ENCODE peak calls at places on chromosomes 6 and 20, in ten cellular contexts. One of them, this sample, is unnamed.

GRCh38 chr20:426564-426963 is 18.5 kb downstream of the RBCK1 start:
- DNase-seq in amygdala: no peak
- DNase-seq in heart left ventricle: no peak
- DNase-seq in NCI-H2081 treated with DMSO at 0.1 percent for 48 hours: no peak
- DNase-seq in HEK293T: no peak
- DNase-seq in endothelial cell: no peak
- DNase-seq in stimulated activated CD4-positive, alpha-beta T cell treated with anti-CD3 and anti-CD28 coated beads, Interleukin-4, amount 100 ng/mL, for 48 hours: no peak
- DNase-seq in naive thymus-derived CD8-positive, alpha-beta T cell: no peak
- DNase-seq in NCI-H1436: no peak
- DNase-seq in activated B cell treated with CpG ODN at 0.5 μM for 24 hours: no peak
- DNase-seq in this sample: no peak

GRCh38 chr20:62323980-62324906 is 21.4 kb downstream of the ADRM1 start:
- DNase-seq in amygdala: no peak
- DNase-seq in stimulated activated CD4-positive, alpha-beta T cell treated with anti-CD3 and anti-CD28 coated beads, Interleukin-4, amount 100 ng/mL, for 48 hours: no peak
- DNase-seq in endothelial cell: no peak
- DNase-seq in heart left ventricle: no peak
- DNase-seq in naive thymus-derived CD8-positive, alpha-beta T cell: peak
- DNase-seq in NCI-H1436: no peak
- DNase-seq in activated B cell treated with CpG ODN at 0.5 μM for 24 hours: no peak
- DNase-seq in NCI-H2081 treated with DMSO at 0.1 percent for 48 hours: no peak
- DNase-seq in HEK293T: no peak
- DNase-seq in this sample: no peak

GRCh38 chr20:63273635-63274380 is 1.2 kb downstream of the ARFGAP1 start:
- DNase-seq in stimulated activated CD4-positive, alpha-beta T cell treated with anti-CD3 and anti-CD28 coated beads, Interleukin-4, amount 100 ng/mL, for 48 hours: no peak
- DNase-seq in endothelial cell: no peak
- DNase-seq in activated B cell treated with CpG ODN at 0.5 μM for 24 hours: no peak
- DNase-seq in naive thymus-derived CD8-positive, alpha-beta T cell: no peak
- DNase-seq in HEK293T: no peak
- DNase-seq in NCI-H2081 treated with DMSO at 0.1 percent for 48 hours: no peak
- DNase-seq in amygdala: no peak
- DNase-seq in heart left ventricle: no peak
- DNase-seq in NCI-H1436: no peak
- DNase-seq in this sample: no peak

GRCh38 chr6:168095171-168095691 is 16.2 kb upstream of the FRMD1 start:
- DNase-seq in activated B cell treated with CpG ODN at 0.5 μM for 24 hours: no peak
- DNase-seq in naive thymus-derived CD8-positive, alpha-beta T cell: no peak
- DNase-seq in amygdala: no peak
- DNase-seq in heart left ventricle: no peak
- DNase-seq in NCI-H1436: no peak
- DNase-seq in NCI-H2081 treated with DMSO at 0.1 percent for 48 hours: no peak
- DNase-seq in stimulated activated CD4-positive, alpha-beta T cell treated with anti-CD3 and anti-CD28 coated beads, Interleukin-4, amount 100 ng/mL, for 48 hours: no peak
- DNase-seq in endothelial cell: no peak
- DNase-seq in HEK293T: no peak
- DNase-seq in this sample: no peak

GRCh38 chr20:47117325-47117724 is 222.7 kb downstream of the EYA2 start:
- DNase-seq in endothelial cell: no peak
- DNase-seq in amygdala: no peak
- DNase-seq in NCI-H2081 treated with DMSO at 0.1 percent for 48 hours: no peak
- DNase-seq in NCI-H1436: no peak
- DNase-seq in HEK293T: no peak
- DNase-seq in stimulated activated CD4-positive, alpha-beta T cell treated with anti-CD3 and anti-CD28 coated beads, Interleukin-4, amount 100 ng/mL, for 48 hours: no peak
- DNase-seq in activated B cell treated with CpG ODN at 0.5 μM for 24 hours: no peak
- DNase-seq in naive thymus-derived CD8-positive, alpha-beta T cell: no peak
- DNase-seq in heart left ventricle: no peak
- DNase-seq in this sample: no peak

GRCh38 chr6:146028250-146028789 is 542 bp upstream of the GRM1 start:
- DNase-seq in heart left ventricle: peak
- DNase-seq in amygdala: no peak
- DNase-seq in HEK293T: peak
- DNase-seq in endothelial cell: peak
- DNase-seq in NCI-H2081 treated with DMSO at 0.1 percent for 48 hours: no peak
- DNase-seq in naive thymus-derived CD8-positive, alpha-beta T cell: peak
- DNase-seq in stimulated activated CD4-positive, alpha-beta T cell treated with anti-CD3 and anti-CD28 coated beads, Interleukin-4, amount 100 ng/mL, for 48 hours: peak
- DNase-seq in NCI-H1436: no peak
- DNase-seq in activated B cell treated with CpG ODN at 0.5 μM for 24 hours: peak
- DNase-seq in this sample: no peak

GRCh38 chr6:31622678-31623077 is 2.2 kb downstream of the PRRC2A start:
- DNase-seq in NCI-H1436: no peak
- DNase-seq in amygdala: no peak
- DNase-seq in stimulated activated CD4-positive, alpha-beta T cell treated with anti-CD3 and anti-CD28 coated beads, Interleukin-4, amount 100 ng/mL, for 48 hours: no peak
- DNase-seq in heart left ventricle: no peak
- DNase-seq in NCI-H2081 treated with DMSO at 0.1 percent for 48 hours: no peak
- DNase-seq in HEK293T: no peak
- DNase-seq in endothelial cell: no peak
- DNase-seq in naive thymus-derived CD8-positive, alpha-beta T cell: no peak
- DNase-seq in activated B cell treated with CpG ODN at 0.5 μM for 24 hours: no peak
- DNase-seq in this sample: no peak

GRCh38 chr6:31791324-31792089 is 4.0 kb downstream of the VARS1 start:
- DNase-seq in amygdala: peak
- DNase-seq in heart left ventricle: no peak
- DNase-seq in naive thymus-derived CD8-positive, alpha-beta T cell: no peak
- DNase-seq in HEK293T: peak
- DNase-seq in activated B cell treated with CpG ODN at 0.5 μM for 24 hours: no peak
- DNase-seq in NCI-H2081 treated with DMSO at 0.1 percent for 48 hours: no peak
- DNase-seq in stimulated activated CD4-positive, alpha-beta T cell treated with anti-CD3 and anti-CD28 coated beads, Interleukin-4, amount 100 ng/mL, for 48 hours: no peak
- DNase-seq in NCI-H1436: peak
- DNase-seq in endothelial cell: peak
- DNase-seq in this sample: no peak

GRCh38 chr6:144657691-144658090 is 372.6 kb downstream of the UTRN start:
- DNase-seq in NCI-H1436: no peak
- DNase-seq in endothelial cell: no peak
- DNase-seq in stimulated activated CD4-positive, alpha-beta T cell treated with anti-CD3 and anti-CD28 coated beads, Interleukin-4, amount 100 ng/mL, for 48 hours: no peak
- DNase-seq in amygdala: no peak
- DNase-seq in HEK293T: peak
- DNase-seq in naive thymus-derived CD8-positive, alpha-beta T cell: no peak
- DNase-seq in heart left ventricle: no peak
- DNase-seq in activated B cell treated with CpG ODN at 0.5 μM for 24 hours: no peak
- DNase-seq in NCI-H2081 treated with DMSO at 0.1 percent for 48 hours: peak
- DNase-seq in this sample: no peak

GRCh38 chr6:166626177-166627038 is 643 bp downstream of the RPS6KA2 start:
- DNase-seq in endothelial cell: peak
- DNase-seq in NCI-H1436: no peak
- DNase-seq in heart left ventricle: no peak
- DNase-seq in HEK293T: peak
- DNase-seq in naive thymus-derived CD8-positive, alpha-beta T cell: peak
- DNase-seq in amygdala: no peak
- DNase-seq in NCI-H2081 treated with DMSO at 0.1 percent for 48 hours: no peak
- DNase-seq in activated B cell treated with CpG ODN at 0.5 μM for 24 hours: peak
- DNase-seq in stimulated activated CD4-positive, alpha-beta T cell treated with anti-CD3 and anti-CD28 coated beads, Interleukin-4, amount 100 ng/mL, for 48 hours: peak
- DNase-seq in this sample: no peak

GRCh38 chr6:26017567-26017966 is 55.0 kb downstream of the TRIM38 start:
- DNase-seq in NCI-H2081 treated with DMSO at 0.1 percent for 48 hours: no peak
- DNase-seq in amygdala: peak
- DNase-seq in stimulated activated CD4-positive, alpha-beta T cell treated with anti-CD3 and anti-CD28 coated beads, Interleukin-4, amount 100 ng/mL, for 48 hours: peak
- DNase-seq in NCI-H1436: no peak
- DNase-seq in heart left ventricle: peak
- DNase-seq in endothelial cell: peak
- DNase-seq in HEK293T: no peak
- DNase-seq in activated B cell treated with CpG ODN at 0.5 μM for 24 hours: peak
- DNase-seq in naive thymus-derived CD8-positive, alpha-beta T cell: peak
- DNase-seq in this sample: peak

GRCh38 chr20:64025826-64026412 is 10.1 kb upstream of the C20orf204 start:
- DNase-seq in naive thymus-derived CD8-positive, alpha-beta T cell: no peak
- DNase-seq in HEK293T: no peak
- DNase-seq in amygdala: no peak
- DNase-seq in NCI-H2081 treated with DMSO at 0.1 percent for 48 hours: no peak
- DNase-seq in endothelial cell: no peak
- DNase-seq in stimulated activated CD4-positive, alpha-beta T cell treated with anti-CD3 and anti-CD28 coated beads, Interleukin-4, amount 100 ng/mL, for 48 hours: no peak
- DNase-seq in NCI-H1436: no peak
- DNase-seq in heart left ventricle: no peak
- DNase-seq in activated B cell treated with CpG ODN at 0.5 μM for 24 hours: no peak
- DNase-seq in this sample: no peak

GRCh38 chr6:170238741-170239565 is 51.9 kb downstream of the DLL1 start:
- DNase-seq in NCI-H2081 treated with DMSO at 0.1 percent for 48 hours: no peak
- DNase-seq in activated B cell treated with CpG ODN at 0.5 μM for 24 hours: no peak
- DNase-seq in endothelial cell: no peak
- DNase-seq in amygdala: no peak
- DNase-seq in stimulated activated CD4-positive, alpha-beta T cell treated with anti-CD3 and anti-CD28 coated beads, Interleukin-4, amount 100 ng/mL, for 48 hours: no peak
- DNase-seq in heart left ventricle: no peak
- DNase-seq in HEK293T: no peak
- DNase-seq in NCI-H1436: no peak
- DNase-seq in naive thymus-derived CD8-positive, alpha-beta T cell: no peak
- DNase-seq in this sample: no peak

GRCh38 chr20:23584434-23585199 is 16.3 kb upstream of the CST9L start:
- DNase-seq in activated B cell treated with CpG ODN at 0.5 μM for 24 hours: no peak
- DNase-seq in stimulated activated CD4-positive, alpha-beta T cell treated with anti-CD3 and anti-CD28 coated beads, Interleukin-4, amount 100 ng/mL, for 48 hours: no peak
- DNase-seq in NCI-H2081 treated with DMSO at 0.1 percent for 48 hours: no peak
- DNase-seq in heart left ventricle: no peak
- DNase-seq in NCI-H1436: no peak
- DNase-seq in HEK293T: no peak
- DNase-seq in naive thymus-derived CD8-positive, alpha-beta T cell: no peak
- DNase-seq in amygdala: no peak
- DNase-seq in endothelial cell: no peak
- DNase-seq in this sample: no peak

GRCh38 chr6:125406771-125407170 is 105.0 kb upstream of the HDDC2 start:
- DNase-seq in heart left ventricle: no peak
- DNase-seq in naive thymus-derived CD8-positive, alpha-beta T cell: no peak
- DNase-seq in endothelial cell: no peak
- DNase-seq in amygdala: no peak
- DNase-seq in activated B cell treated with CpG ODN at 0.5 μM for 24 hours: no peak
- DNase-seq in NCI-H1436: no peak
- DNase-seq in HEK293T: no peak
- DNase-seq in NCI-H2081 treated with DMSO at 0.1 percent for 48 hours: no peak
- DNase-seq in stimulated activated CD4-positive, alpha-beta T cell treated with anti-CD3 and anti-CD28 coated beads, Interleukin-4, amount 100 ng/mL, for 48 hours: no peak
- DNase-seq in this sample: peak

GRCh38 chr6:140285998-140286690 is 911.7 kb upstream of the CITED2 start:
- DNase-seq in NCI-H1436: no peak
- DNase-seq in stimulated activated CD4-positive, alpha-beta T cell treated with anti-CD3 and anti-CD28 coated beads, Interleukin-4, amount 100 ng/mL, for 48 hours: no peak
- DNase-seq in NCI-H2081 treated with DMSO at 0.1 percent for 48 hours: no peak
- DNase-seq in activated B cell treated with CpG ODN at 0.5 μM for 24 hours: no peak
- DNase-seq in naive thymus-derived CD8-positive, alpha-beta T cell: no peak
- DNase-seq in heart left ventricle: no peak
- DNase-seq in HEK293T: no peak
- DNase-seq in amygdala: no peak
- DNase-seq in endothelial cell: no peak
- DNase-seq in this sample: no peak

GRCh38 chr6:46170357-46171289 is at the start of gene ENPP5:
- DNase-seq in naive thymus-derived CD8-positive, alpha-beta T cell: peak
- DNase-seq in NCI-H1436: peak
- DNase-seq in endothelial cell: peak
- DNase-seq in stimulated activated CD4-positive, alpha-beta T cell treated with anti-CD3 and anti-CD28 coated beads, Interleukin-4, amount 100 ng/mL, for 48 hours: peak
- DNase-seq in heart left ventricle: peak
- DNase-seq in activated B cell treated with CpG ODN at 0.5 μM for 24 hours: peak
- DNase-seq in HEK293T: peak
- DNase-seq in amygdala: peak
- DNase-seq in NCI-H2081 treated with DMSO at 0.1 percent for 48 hours: peak
- DNase-seq in this sample: peak

GRCh38 chr6:37706749-37707148 is 9.1 kb upstream of the MDGA1 start:
- DNase-seq in NCI-H1436: no peak
- DNase-seq in stimulated activated CD4-positive, alpha-beta T cell treated with anti-CD3 and anti-CD28 coated beads, Interleukin-4, amount 100 ng/mL, for 48 hours: no peak
- DNase-seq in activated B cell treated with CpG ODN at 0.5 μM for 24 hours: no peak
- DNase-seq in HEK293T: no peak
- DNase-seq in amygdala: no peak
- DNase-seq in endothelial cell: no peak
- DNase-seq in NCI-H2081 treated with DMSO at 0.1 percent for 48 hours: no peak
- DNase-seq in naive thymus-derived CD8-positive, alpha-beta T cell: no peak
- DNase-seq in heart left ventricle: no peak
- DNase-seq in this sample: no peak

GRCh38 chr6:26193467-26194328 is 106.5 kb downstream of the HFE start:
- DNase-seq in stimulated activated CD4-positive, alpha-beta T cell treated with anti-CD3 and anti-CD28 coated beads, Interleukin-4, amount 100 ng/mL, for 48 hours: no peak
- DNase-seq in endothelial cell: no peak
- DNase-seq in HEK293T: no peak
- DNase-seq in amygdala: no peak
- DNase-seq in activated B cell treated with CpG ODN at 0.5 μM for 24 hours: no peak
- DNase-seq in NCI-H1436: no peak
- DNase-seq in NCI-H2081 treated with DMSO at 0.1 percent for 48 hours: no peak
- DNase-seq in heart left ventricle: no peak
- DNase-seq in naive thymus-derived CD8-positive, alpha-beta T cell: no peak
- DNase-seq in this sample: no peak

GRCh38 chr6:86079938-86080337 is 437.3 kb upstream of the SYNCRIP start:
- DNase-seq in NCI-H2081 treated with DMSO at 0.1 percent for 48 hours: no peak
- DNase-seq in activated B cell treated with CpG ODN at 0.5 μM for 24 hours: no peak
- DNase-seq in NCI-H1436: no peak
- DNase-seq in stimulated activated CD4-positive, alpha-beta T cell treated with anti-CD3 and anti-CD28 coated beads, Interleukin-4, amount 100 ng/mL, for 48 hours: no peak
- DNase-seq in naive thymus-derived CD8-positive, alpha-beta T cell: no peak
- DNase-seq in endothelial cell: no peak
- DNase-seq in amygdala: no peak
- DNase-seq in heart left ventricle: no peak
- DNase-seq in HEK293T: no peak
- DNase-seq in this sample: no peak